ENCODE peak calls at places on chromosomes 3 and 15, in five cellular contexts. Y, O, X, S and B are unnamed samples.

GRCh38 chr3:69847303-69847702 is 108.0 kb downstream of the MITF start:
- DNase-seq in Y (no peak), O (no peak), X (no peak), S (no peak), B (no peak)

GRCh38 chr3:196202516-196202970 is 8.7 kb downstream of the ZDHHC19 start:
- DNase-seq in Y (no peak), O (no peak), X (no peak), S (no peak), B (peak)

GRCh38 chr15:76203766-76204557 is 107.3 kb downstream of the ETFA start:
- DNase-seq in Y (no peak), O (no peak), X (no peak), S (no peak), B (no peak)

GRCh38 chr3:65685621-65686020 is 353.1 kb downstream of the MAGI1 start:
- DNase-seq in Y (no peak), O (no peak), X (no peak), S (peak), B (no peak)

GRCh38 chr3:28544236-28544635 is 195.6 kb upstream of the AZI2 start:
- DNase-seq in Y (no peak), O (no peak), X (no peak), S (no peak), B (no peak)

GRCh38 chr3:5022966-5023776 is 43.9 kb downstream of the BHLHE40 start:
- DNase-seq in Y (no peak), O (no peak), X (peak), S (peak), B (no peak)

GRCh38 chr15:69747193-69747592 is 294.6 kb downstream of the RPLP1 start:
- DNase-seq in Y (no peak), O (no peak), X (no peak), S (no peak), B (no peak)

GRCh38 chr15:74158855-74159650 is 14.5 kb upstream of the ISLR start:
- DNase-seq in Y (no peak), O (no peak), X (no peak), S (no peak), B (no peak)

GRCh38 chr15:75200765-75201608 is 695 bp upstream of the C15orf39 start:
- DNase-seq in Y (peak), O (peak), X (no peak), S (no peak), B (no peak)

GRCh38 chr3:99637381-99638111 is 848 bp upstream of the COL8A1 start:
- DNase-seq in Y (no peak), O (no peak), X (no peak), S (no peak), B (no peak)